ENCODE peak calls at places on chromosomes 1 and 21, in ten cellular contexts. D is dorsolateral prefrontal cortex, I is lower lobe of right lung, T is adrenal gland, K is RWPE1, X is heart right ventricle, O is GM12864, B is nephron progenitor cell, V is upper lobe of right lung, F is fibroblast of pulmonary artery. A is an unnamed sample.

GRCh38 chr1:178168535-178168934 is 74.6 kb downstream of the RASAL2 start:
- DNase-seq in F (peak), K (no peak), T (no peak), O (no peak), D (no peak), V (no peak), B (no peak), I (no peak), X (no peak), A (no peak)

GRCh38 chr1:31539329-31539728 is 37.0 kb upstream of the TINAGL1 start:
- DNase-seq in B (no peak), K (no peak), O (no peak), D (no peak), T (no peak), V (no peak), X (no peak), F (no peak), I (no peak), A (no peak)

GRCh38 chr1:220966874-220967631 is 87.8 kb downstream of the HLX start:
- DNase-seq in I (no peak), T (no peak), X (no peak), F (no peak), V (no peak), K (no peak), B (no peak), O (no peak), D (no peak), A (no peak)

GRCh38 chr21:38839370-38839681 is 33.6 kb downstream of the ETS2 start:
- DNase-seq in I (no peak), B (no peak), D (no peak), K (no peak), V (no peak), X (no peak), F (no peak), O (no peak), T (no peak), A (no peak)

GRCh38 chr1:109620396-109620817 is 770 bp downstream of the AMPD2 start:
- DNase-seq in D (peak), B (peak), I (no peak), T (no peak), V (peak), F (peak), X (no peak), O (no peak), K (peak), A (no peak)

GRCh38 chr1:85894651-85895050 is 186.4 kb upstream of the ZNHIT6 start:
- DNase-seq in B (peak), I (no peak), X (peak), O (peak), D (no peak), K (peak), T (no peak), F (peak), V (no peak), A (no peak)

GRCh38 chr21:43703068-43703880 is 15.7 kb upstream of the PDXK start:
- DNase-seq in T (no peak), V (no peak), O (no peak), B (no peak), D (peak), K (no peak), X (peak), F (peak), I (peak), A (peak)

GRCh38 chr1:226640737-226641136 is 92.2 kb downstream of the STUM start:
- DNase-seq in D (no peak), F (no peak), T (no peak), B (no peak), O (no peak), V (no peak), I (peak), X (no peak), K (no peak), A (no peak)

GRCh38 chr1:43441894-43442632 is 11.7 kb downstream of the HYI start:
- DNase-seq in O (no peak), I (no peak), V (no peak), X (no peak), B (no peak), F (no peak), D (no peak), K (no peak), T (peak), A (no peak)

GRCh38 chr1:25733271-25733670 is 66.7 kb upstream of the SELENON start:
- DNase-seq in I (no peak), K (no peak), B (no peak), F (no peak), X (no peak), D (no peak), O (no peak), V (peak), T (no peak), A (no peak)

GRCh38 chr1:17542696-17543095 is 3.2 kb downstream of the ARHGEF10L start:
- DNase-seq in K (no peak), V (no peak), O (no peak), T (no peak), I (no peak), X (no peak), F (no peak), B (no peak), D (no peak), A (no peak)

GRCh38 chr1:230898144-230898543 is 29.8 kb upstream of the C1orf198 start:
- DNase-seq in O (no peak), T (no peak), V (no peak), K (no peak), F (no peak), B (no peak), I (no peak), D (no peak), X (no peak), A (no peak)

GRCh38 chr1:160637821-160638539 is 8.9 kb downstream of the SLAMF1 start:
- DNase-seq in T (no peak), X (no peak), B (no peak), I (no peak), O (no peak), F (peak), V (no peak), K (no peak), D (no peak), A (no peak)

DNA sequence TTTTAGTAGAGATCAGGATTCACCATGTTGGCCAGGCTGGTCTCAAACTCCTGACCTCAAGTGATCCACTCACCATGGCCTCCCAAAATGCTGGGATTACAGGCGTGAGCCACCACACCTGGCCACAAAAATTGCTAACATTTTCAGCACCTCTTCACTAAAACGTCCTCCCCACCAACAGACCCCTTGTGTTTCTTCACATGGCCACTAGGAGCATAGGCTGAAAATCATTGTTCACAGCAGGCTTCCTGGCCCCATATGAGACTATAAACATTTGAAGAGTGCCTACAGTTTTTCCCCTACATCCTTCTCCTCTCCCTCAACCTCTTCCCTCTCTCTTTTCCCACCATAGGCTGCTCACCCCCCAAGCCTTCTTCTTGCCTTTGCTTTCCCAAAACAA is 28.0 kb upstream of the SFPQ start:
- DNase-seq in O (no peak), F (peak), D (no peak), X (no peak), T (no peak), K (peak), I (no peak), B (no peak), V (no peak), A (no peak)
- TF ChIP-seq CTCF in O (peak), F (peak), D (no peak), X (no peak), T (peak), K (peak), I (peak), B (peak), V (peak), A (peak)

GRCh38 chr1:13748610-13749505 is 48.9 kb downstream of the PRDM2 start:
- DNase-seq in I (peak), X (peak), T (peak), K (peak), O (peak), F (peak), V (peak), B (peak), D (peak), A (peak)
- TF ChIP-seq CTCF in I (no peak), X (no peak), T (no peak), K (peak), O (no peak), F (no peak), V (peak), B (no peak), D (peak), A (no peak)

GRCh38 chr1:87495147-87495546 is 166.5 kb downstream of the LMO4 start:
- DNase-seq in B (no peak), K (no peak), O (peak), T (no peak), D (no peak), I (no peak), F (no peak), X (no peak), V (no peak), A (no peak)
- TF ChIP-seq CTCF in B (no peak), K (no peak), O (peak), T (no peak), D (no peak), I (no peak), F (no peak), X (no peak), V (no peak), A (no peak)

GRCh38 chr1:11314959-11315358 is 42.0 kb downstream of the UBIAD1 start:
- DNase-seq in I (no peak), F (peak), O (no peak), V (no peak), X (no peak), D (no peak), K (no peak), T (no peak), B (no peak), A (no peak)

GRCh38 chr1:11307837-11308236 is 34.8 kb downstream of the UBIAD1 start:
- DNase-seq in T (no peak), K (no peak), X (no peak), V (no peak), O (no peak), I (no peak), F (peak), B (no peak), D (no peak), A (no peak)

GRCh38 chr1:11311816-11312755 is 39.1 kb downstream of the UBIAD1 start:
- DNase-seq in D (no peak), V (no peak), X (no peak), T (no peak), K (no peak), I (no peak), F (no peak), O (no peak), B (no peak), A (no peak)

DNA sequence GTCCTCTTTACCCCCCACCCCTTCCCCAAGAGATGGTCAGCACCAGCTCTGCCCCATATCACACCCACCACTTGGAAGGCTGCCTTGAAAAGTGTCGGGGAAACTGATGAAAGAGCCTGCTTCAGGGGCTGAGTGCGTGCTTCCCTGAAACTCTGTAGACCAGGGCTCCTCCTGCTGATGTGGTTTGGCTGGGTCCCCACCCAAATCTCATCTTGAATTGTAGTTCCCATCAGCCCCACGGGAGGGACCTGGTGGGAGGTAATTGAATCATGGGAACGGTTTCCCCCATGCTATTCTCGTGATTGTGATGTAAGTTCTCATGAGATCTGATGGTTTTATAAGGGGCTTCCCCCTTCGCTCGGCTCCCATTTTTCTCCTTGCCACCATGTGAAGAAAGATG is 36.4 kb downstream of the UBIAD1 start:
- DNase-seq in O (no peak), B (no peak), D (no peak), T (no peak), I (no peak), F (no peak), X (no peak), K (no peak), V (no peak), A (no peak)
- TF ChIP-seq CTCF in O (no peak), B (no peak), D (no peak), T (no peak), I (no peak), F (no peak), X (no peak), K (no peak), V (no peak), A (no peak)

DNA sequence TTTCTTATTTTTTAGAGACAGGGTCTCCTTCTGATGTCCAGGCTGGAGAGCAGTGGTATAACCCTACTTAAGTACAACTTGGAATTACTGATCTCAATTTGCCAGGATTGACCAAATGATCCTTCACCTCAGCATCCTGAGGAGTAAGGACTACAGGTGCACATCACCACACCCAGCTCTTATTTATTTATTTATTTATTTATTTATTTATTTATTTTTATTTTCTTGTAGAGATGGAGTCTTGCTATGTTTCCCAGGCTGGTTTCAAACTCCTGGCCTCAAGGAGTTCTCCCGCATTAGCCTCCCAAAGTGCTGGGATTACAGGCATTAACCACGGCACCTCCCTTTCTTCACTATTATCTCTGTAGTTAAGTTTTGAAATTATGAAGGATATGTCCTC is 117.5 kb upstream of the NEGR1 start:
- DNase-seq in K (no peak), V (no peak), F (no peak), B (no peak), D (no peak), T (no peak), O (no peak), X (no peak), I (no peak), A (no peak)
- TF ChIP-seq CTCF in K (no peak), V (no peak), F (no peak), B (no peak), D (no peak), T (no peak), O (no peak), X (no peak), I (no peak), A (no peak)

DNA sequence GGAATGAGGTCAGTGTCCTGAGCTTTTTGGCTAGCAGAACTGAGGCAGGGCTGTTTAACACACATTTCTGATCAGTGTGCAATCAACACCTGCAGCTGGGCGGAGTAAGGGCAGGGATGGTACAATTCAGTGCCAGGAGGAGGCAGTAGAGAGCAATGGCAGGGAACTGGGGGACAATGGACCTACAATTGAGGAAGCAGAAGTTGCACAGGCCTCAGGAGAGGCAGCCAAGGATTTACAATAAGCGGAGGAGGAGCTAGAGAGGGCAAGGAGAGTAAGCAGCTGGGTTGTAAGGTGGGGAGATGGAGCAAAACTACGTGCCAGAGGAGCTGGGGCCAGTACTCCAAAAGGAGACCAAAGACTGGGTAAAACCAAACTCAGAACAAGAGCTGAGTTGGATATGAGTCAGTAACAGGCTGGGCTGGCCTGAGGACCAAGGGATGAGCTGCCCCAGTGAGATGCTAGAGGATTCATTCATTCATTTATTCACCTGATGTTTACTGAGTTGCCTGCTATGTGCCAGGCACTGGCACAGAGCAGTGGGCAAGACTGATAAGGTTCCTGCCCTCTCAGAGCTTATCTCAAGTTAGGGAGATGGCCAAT is 10.4 kb upstream of the GALE start:
- DNase-seq in V (no peak), F (peak), T (peak), K (no peak), B (peak), D (no peak), X (no peak), O (peak), I (peak), A (peak)
- TF ChIP-seq CTCF in V (peak), F (peak), T (peak), K (no peak), B (peak), D (peak), X (peak), O (peak), I (peak), A (peak)

DNA sequence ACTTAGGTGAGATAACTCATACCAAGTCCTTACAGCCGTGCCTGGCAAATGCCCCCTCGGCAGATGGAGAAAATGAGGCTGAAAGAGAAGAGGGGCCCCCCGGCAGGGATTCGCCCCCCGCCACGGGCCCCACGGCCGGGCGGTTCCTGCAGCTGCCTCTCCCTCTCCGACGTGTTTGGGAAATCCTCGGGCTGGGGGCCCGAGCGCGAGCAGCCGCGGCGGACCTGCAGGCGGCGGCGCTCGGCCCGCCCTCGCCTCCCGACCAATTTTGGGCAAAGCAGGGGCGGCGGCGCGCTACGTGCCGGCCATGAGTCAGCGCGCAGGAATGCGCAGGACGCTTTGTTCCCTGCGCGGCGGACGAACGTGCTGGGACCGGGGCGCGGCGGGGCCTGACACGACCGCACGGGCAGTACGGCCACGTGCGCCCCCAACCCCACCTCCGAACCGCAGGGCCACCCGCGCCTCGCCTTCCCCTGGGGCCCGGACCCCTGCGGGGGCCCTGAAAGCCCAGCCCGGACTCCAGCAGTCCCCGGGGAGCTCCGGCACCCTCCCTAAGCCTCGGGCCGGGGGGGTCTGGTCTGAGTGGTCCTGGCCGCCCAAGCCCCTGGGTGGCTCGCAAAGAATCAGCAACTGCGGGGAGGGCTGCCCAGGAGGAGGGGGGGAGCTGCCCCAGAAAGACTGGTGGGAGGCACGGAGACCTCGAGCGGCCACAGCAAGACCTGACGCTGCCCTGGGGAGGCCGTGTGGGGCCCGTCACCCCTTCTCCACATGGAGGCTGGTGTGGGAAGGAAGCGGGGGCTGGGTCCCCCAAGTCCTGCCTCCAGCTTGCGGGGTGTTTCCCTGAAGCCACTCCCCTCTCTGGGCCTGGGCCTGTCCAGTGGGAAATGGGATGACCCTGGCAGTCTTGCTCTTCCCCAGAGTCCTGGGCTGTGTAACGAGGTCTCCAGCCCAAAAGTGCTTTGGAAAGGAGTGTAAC is 11.9 kb upstream of the EDN2 start:
- DNase-seq in V (peak), K (peak), O (no peak), B (peak), I (peak), F (peak), D (no peak), X (peak), T (peak), A (no peak)
- TF ChIP-seq CTCF in V (peak), K (no peak), O (peak), B (no peak), I (no peak), F (no peak), D (peak), X (peak), T (no peak), A (no peak)

DNA sequence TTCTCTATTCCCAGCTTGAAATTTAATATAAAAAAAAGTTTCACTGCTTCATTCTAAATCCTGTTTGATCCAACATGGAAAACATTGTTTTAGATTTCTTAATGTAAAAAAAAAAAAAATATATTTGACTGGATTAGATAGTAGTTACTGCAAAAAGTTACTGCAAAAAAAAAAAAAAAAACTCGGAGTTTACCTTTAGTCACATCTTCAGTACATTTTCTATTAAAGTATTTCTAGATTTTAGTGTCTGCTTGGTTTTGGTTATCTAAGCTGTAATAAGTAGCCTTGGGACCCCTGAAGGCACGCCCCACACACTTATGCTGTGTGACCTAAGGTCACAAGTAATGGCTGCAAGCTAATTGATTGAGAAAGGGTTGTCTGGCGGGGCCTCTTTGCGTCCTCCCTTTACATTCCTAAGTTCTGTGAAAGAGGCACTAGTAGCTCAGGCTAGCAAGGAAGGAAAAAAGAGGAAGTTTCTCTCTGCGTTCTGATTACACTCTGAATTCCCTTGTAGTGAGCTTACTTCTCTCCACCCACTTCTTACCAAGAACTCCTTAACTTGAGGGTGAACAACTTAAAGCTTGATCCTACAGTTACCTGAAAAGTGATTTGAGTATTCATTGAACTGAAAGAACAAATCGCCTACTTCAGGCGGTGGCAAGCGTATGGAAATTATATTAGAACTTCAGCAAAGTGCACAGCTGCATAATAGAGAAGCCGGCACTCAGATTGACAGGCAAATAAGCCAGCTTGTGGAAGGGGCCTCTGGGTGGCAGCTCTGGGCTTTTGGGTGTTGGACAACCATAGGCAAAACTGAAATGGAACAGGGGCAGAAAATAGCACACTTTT is 464.2 kb downstream of the USP25 start:
- DNase-seq in V (peak), F (peak), X (peak), D (peak), T (peak), K (peak), O (no peak), B (peak), I (peak), A (no peak)
- TF ChIP-seq CTCF in V (peak), F (peak), X (peak), D (peak), T (no peak), K (no peak), O (no peak), B (no peak), I (no peak), A (no peak)

DNA sequence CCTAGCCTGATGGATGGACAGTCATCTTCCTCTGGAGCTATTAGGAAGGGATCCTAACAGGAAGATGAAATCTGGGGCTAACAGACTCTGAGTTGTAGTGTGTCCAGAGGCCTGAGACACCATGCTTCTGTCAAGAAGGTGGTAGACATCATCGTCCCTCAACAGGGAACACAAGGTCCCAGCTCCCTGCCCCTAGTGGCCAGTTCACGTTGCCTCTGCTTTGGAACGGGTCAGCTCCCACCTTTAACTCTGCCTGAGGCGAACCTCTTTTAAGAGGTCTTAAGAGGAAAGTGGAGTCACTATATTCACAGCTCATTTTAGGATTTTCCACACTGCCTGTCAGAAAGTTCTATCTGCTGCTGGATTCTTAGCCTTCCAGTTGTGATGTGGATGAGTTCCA is 28.3 kb downstream of the LRRC71 start:
- DNase-seq in V (no peak), X (no peak), F (no peak), T (no peak), B (no peak), I (no peak), O (no peak), K (no peak), D (no peak), A (no peak)
- TF ChIP-seq CTCF in V (no peak), X (no peak), F (peak), T (no peak), B (no peak), I (no peak), O (peak), K (no peak), D (no peak), A (no peak)

A was measured in CD4-positive, alpha-beta T cell.